ENCODE peak calls at places on chromosomes 4 and X, in nine cellular contexts. One of them, this sample, is unnamed. For H3K9me2, the result is how much of the 10 kb centered on the place peaks cover.

GRCh38 chrX:107445146-107445545 is 4.3 kb upstream of the FRMPD3 start:
- DNase-seq in HCT116: no peak
- DNase-seq in MM.1S: no peak
- DNase-seq in SK-N-SH: no peak
- DNase-seq in GM23338: no peak
- DNase-seq in PC-3: no peak
- DNase-seq in GM23248: no peak
- DNase-seq in PC-9: no peak
- DNase-seq in OCI-LY7: no peak
- DNase-seq in this sample: no peak

GRCh38 chr4:95599777-95600436 is 51.1 kb upstream of the UNC5C start:
- DNase-seq in HCT116: no peak
- DNase-seq in MM.1S: peak
- DNase-seq in SK-N-SH: no peak
- DNase-seq in GM23338: no peak
- DNase-seq in PC-3: no peak
- DNase-seq in GM23248: no peak
- DNase-seq in PC-9: no peak
- DNase-seq in OCI-LY7: no peak
- DNase-seq in this sample: no peak

GRCh38 chr4:25320374-25321172 is 8.0 kb downstream of the ZCCHC4 start:
- DNase-seq in HCT116: no peak
- DNase-seq in MM.1S: no peak
- DNase-seq in SK-N-SH: no peak
- DNase-seq in GM23338: no peak
- DNase-seq in PC-3: peak
- DNase-seq in GM23248: peak
- DNase-seq in PC-9: no peak
- DNase-seq in OCI-LY7: no peak
- DNase-seq in this sample: no peak

GRCh38 chr4:3682236-3683076 is 83.7 kb upstream of the ADRA2C start:
- DNase-seq in HCT116: no peak
- DNase-seq in MM.1S: no peak
- DNase-seq in SK-N-SH: no peak
- DNase-seq in GM23338: no peak
- DNase-seq in PC-3: no peak
- DNase-seq in GM23248: no peak
- DNase-seq in PC-9: no peak
- DNase-seq in OCI-LY7: no peak
- DNase-seq in this sample: no peak

GRCh38 chr4:184732126-184732525 is 1.8 kb downstream of the CENPU start:
- DNase-seq in HCT116: no peak
- DNase-seq in MM.1S: no peak
- DNase-seq in SK-N-SH: no peak
- DNase-seq in GM23338: no peak
- DNase-seq in PC-3: peak
- DNase-seq in GM23248: peak
- DNase-seq in PC-9: peak
- DNase-seq in OCI-LY7: peak
- DNase-seq in this sample: no peak

GRCh38 chrX:131792789-131793462 is 230.2 kb upstream of the STK26 start:
- DNase-seq in HCT116: no peak
- DNase-seq in MM.1S: peak
- DNase-seq in SK-N-SH: peak
- DNase-seq in GM23338: no peak
- DNase-seq in PC-3: peak
- DNase-seq in GM23248: peak
- DNase-seq in PC-9: no peak
- DNase-seq in OCI-LY7: peak
- DNase-seq in this sample: no peak

GRCh38 chr4:88618782-88619485 is 26.7 kb downstream of the HERC3 start:
- DNase-seq in HCT116: no peak
- DNase-seq in MM.1S: no peak
- DNase-seq in SK-N-SH: no peak
- DNase-seq in GM23338: no peak
- DNase-seq in PC-3: no peak
- DNase-seq in GM23248: no peak
- DNase-seq in PC-9: no peak
- DNase-seq in OCI-LY7: no peak
- DNase-seq in this sample: no peak

GRCh38 chr4:128688025-128688721 is 121.3 kb upstream of the JADE1 start:
- DNase-seq in HCT116: no peak
- DNase-seq in MM.1S: no peak
- DNase-seq in SK-N-SH: no peak
- DNase-seq in GM23338: no peak
- DNase-seq in PC-3: no peak
- DNase-seq in GM23248: no peak
- DNase-seq in PC-9: no peak
- DNase-seq in OCI-LY7: no peak
- DNase-seq in this sample: no peak

GRCh38 chr4:138669479-138670165 is 346.0 kb upstream of the NOCT start:
- DNase-seq in HCT116: no peak
- DNase-seq in MM.1S: no peak
- DNase-seq in SK-N-SH: no peak
- DNase-seq in GM23338: no peak
- DNase-seq in PC-3: peak
- DNase-seq in GM23248: peak
- DNase-seq in PC-9: no peak
- DNase-seq in OCI-LY7: no peak
- DNase-seq in this sample: no peak

GRCh38 chrX:12013220-12013619 is 125.1 kb upstream of the FRMPD4 start:
- DNase-seq in HCT116: no peak
- DNase-seq in MM.1S: no peak
- DNase-seq in SK-N-SH: no peak
- DNase-seq in GM23338: no peak
- DNase-seq in PC-3: peak
- DNase-seq in GM23248: peak
- DNase-seq in PC-9: peak
- DNase-seq in OCI-LY7: no peak
- DNase-seq in this sample: no peak

GRCh38 chrX:319579-320125 is 1.1 kb upstream of the GTPBP6 start:
- DNase-seq in HCT116: no peak
- DNase-seq in MM.1S: no peak
- DNase-seq in SK-N-SH: no peak
- DNase-seq in GM23338: no peak
- DNase-seq in PC-3: no peak
- DNase-seq in GM23248: peak
- DNase-seq in PC-9: no peak
- DNase-seq in OCI-LY7: no peak
- DNase-seq in this sample: no peak

GRCh38 chrX:21798677-21799219 is 40.7 kb upstream of the MBTPS2 start:
- DNase-seq in HCT116: peak
- DNase-seq in MM.1S: no peak
- DNase-seq in SK-N-SH: no peak
- DNase-seq in GM23338: no peak
- DNase-seq in PC-3: peak
- DNase-seq in GM23248: peak
- DNase-seq in PC-9: peak
- DNase-seq in OCI-LY7: no peak
- DNase-seq in this sample: peak

GRCh38 chrX:53379747-53380146 is 42.7 kb downstream of the SMC1A start:
- DNase-seq in HCT116: no peak
- DNase-seq in MM.1S: no peak
- DNase-seq in SK-N-SH: no peak
- DNase-seq in GM23338: no peak
- DNase-seq in PC-3: no peak
- DNase-seq in GM23248: no peak
- DNase-seq in PC-9: no peak
- DNase-seq in OCI-LY7: no peak
- DNase-seq in this sample: no peak

GRCh38 chrX:53379008-53379710 is 43.3 kb downstream of the SMC1A start:
- DNase-seq in HCT116: no peak
- DNase-seq in MM.1S: no peak
- DNase-seq in SK-N-SH: no peak
- DNase-seq in GM23338: no peak
- DNase-seq in PC-3: no peak
- DNase-seq in GM23248: no peak
- DNase-seq in PC-9: no peak
- DNase-seq in OCI-LY7: no peak
- DNase-seq in this sample: no peak

DNA sequence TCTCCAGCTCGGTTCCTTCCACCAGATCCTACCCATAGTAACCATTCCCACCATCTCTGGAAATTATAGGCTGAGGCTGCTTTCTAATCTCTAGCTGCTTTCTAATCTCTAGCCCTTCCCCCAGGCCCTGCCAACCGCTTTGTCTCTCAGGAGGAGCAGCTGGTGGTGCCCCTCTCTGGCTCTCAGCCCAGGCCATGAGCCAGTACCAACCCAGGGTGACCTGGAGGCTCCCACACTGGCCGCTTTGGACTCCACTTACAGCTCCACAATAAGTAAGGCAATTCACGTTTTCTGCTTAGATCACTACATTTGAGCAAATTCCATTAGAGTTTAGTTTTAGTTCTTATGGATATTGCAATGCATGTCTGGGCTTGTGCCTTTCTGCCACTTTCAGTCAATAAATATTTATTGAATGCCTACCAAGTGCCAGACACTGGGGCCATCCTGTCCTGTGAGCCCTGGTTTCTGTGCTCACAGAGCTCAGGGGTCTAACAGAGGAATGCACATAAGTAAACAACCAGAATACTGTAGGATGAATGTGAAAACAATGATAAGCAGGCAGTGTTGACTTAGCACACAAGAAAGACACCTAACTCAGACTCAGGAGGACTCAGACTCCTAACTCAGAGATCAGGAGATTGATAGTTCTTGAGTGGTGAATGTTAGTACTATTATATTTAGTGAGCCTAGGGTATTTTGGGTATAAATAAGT is 38.9 kb downstream of the SMC1A start:
- DNase-seq in HCT116: no peak
- DNase-seq in MM.1S: no peak
- DNase-seq in SK-N-SH: no peak
- DNase-seq in GM23338: no peak
- DNase-seq in PC-3: no peak
- DNase-seq in GM23248: no peak
- DNase-seq in PC-9: no peak
- DNase-seq in OCI-LY7: no peak
- DNase-seq in this sample: no peak
- H3K9me2 ChIP-seq in HCT116: under half
- H3K9me2 ChIP-seq in MM.1S: under half
- H3K9me2 ChIP-seq in SK-N-SH: under half
- H3K9me2 ChIP-seq in GM23338: under half
- H3K9me2 ChIP-seq in PC-3: under half
- H3K9me2 ChIP-seq in GM23248: under half
- H3K9me2 ChIP-seq in PC-9: under half
- H3K9me2 ChIP-seq in OCI-LY7: under half
- H3K9me2 ChIP-seq in this sample: under half

DNA sequence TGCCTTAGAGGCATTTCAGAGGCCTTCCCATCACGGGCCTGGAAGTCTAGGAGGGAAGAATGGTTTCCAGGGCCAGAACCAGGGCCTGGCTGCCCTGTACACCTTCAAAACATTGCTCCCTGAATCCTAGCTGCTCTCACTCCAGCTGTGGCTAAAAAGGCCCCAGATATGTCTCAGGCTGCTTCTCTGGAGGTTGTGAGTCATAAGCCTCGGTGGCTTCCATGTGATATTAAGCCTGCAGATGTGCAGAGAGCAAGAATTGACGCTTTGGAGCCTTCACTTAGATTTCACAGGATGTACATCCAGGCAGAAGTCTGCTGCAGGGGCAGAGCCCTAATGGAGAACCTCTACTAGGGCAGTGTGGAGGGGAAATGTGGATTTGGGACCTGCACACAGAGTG is 502.5 kb downstream of the GRXCR1 start:
- DNase-seq in HCT116: no peak
- DNase-seq in MM.1S: no peak
- DNase-seq in SK-N-SH: no peak
- DNase-seq in GM23338: no peak
- DNase-seq in PC-3: no peak
- DNase-seq in GM23248: peak
- DNase-seq in PC-9: no peak
- DNase-seq in OCI-LY7: no peak
- DNase-seq in this sample: no peak
- H3K9me2 ChIP-seq in HCT116: under half
- H3K9me2 ChIP-seq in MM.1S: under half
- H3K9me2 ChIP-seq in SK-N-SH: under half
- H3K9me2 ChIP-seq in GM23338: under half
- H3K9me2 ChIP-seq in PC-3: under half
- H3K9me2 ChIP-seq in GM23248: under half
- H3K9me2 ChIP-seq in PC-9: under half
- H3K9me2 ChIP-seq in OCI-LY7: under half
- H3K9me2 ChIP-seq in this sample: under half

DNA sequence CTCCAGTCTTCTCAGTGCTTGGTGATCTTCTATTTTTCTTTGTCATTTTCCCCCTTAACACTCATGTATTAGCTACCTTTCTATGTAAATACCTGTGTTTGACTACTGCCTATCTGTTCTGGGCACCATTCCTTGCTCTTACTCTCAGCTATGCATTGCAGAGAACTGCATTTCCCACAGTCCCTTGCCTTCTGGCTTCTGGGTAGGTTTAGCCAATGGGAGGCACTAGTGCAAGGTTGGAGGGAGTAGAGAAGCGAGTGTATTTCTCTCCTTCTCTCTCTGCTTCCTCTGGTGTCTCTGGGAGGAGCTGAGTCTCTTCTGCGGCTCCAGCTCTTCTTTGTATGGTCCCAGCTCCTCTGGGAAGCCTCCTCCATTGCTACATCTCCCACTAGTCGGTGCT is 50.5 kb downstream of the CWH43 start:
- DNase-seq in HCT116: no peak
- DNase-seq in MM.1S: no peak
- DNase-seq in SK-N-SH: no peak
- DNase-seq in GM23338: no peak
- DNase-seq in PC-3: no peak
- DNase-seq in GM23248: no peak
- DNase-seq in PC-9: no peak
- DNase-seq in OCI-LY7: no peak
- DNase-seq in this sample: no peak
- H3K9me2 ChIP-seq in HCT116: under half
- H3K9me2 ChIP-seq in MM.1S: under half
- H3K9me2 ChIP-seq in SK-N-SH: under half
- H3K9me2 ChIP-seq in GM23338: under half
- H3K9me2 ChIP-seq in PC-3: under half
- H3K9me2 ChIP-seq in GM23248: under half
- H3K9me2 ChIP-seq in PC-9: under half
- H3K9me2 ChIP-seq in OCI-LY7: under half
- H3K9me2 ChIP-seq in this sample: under half

DNA sequence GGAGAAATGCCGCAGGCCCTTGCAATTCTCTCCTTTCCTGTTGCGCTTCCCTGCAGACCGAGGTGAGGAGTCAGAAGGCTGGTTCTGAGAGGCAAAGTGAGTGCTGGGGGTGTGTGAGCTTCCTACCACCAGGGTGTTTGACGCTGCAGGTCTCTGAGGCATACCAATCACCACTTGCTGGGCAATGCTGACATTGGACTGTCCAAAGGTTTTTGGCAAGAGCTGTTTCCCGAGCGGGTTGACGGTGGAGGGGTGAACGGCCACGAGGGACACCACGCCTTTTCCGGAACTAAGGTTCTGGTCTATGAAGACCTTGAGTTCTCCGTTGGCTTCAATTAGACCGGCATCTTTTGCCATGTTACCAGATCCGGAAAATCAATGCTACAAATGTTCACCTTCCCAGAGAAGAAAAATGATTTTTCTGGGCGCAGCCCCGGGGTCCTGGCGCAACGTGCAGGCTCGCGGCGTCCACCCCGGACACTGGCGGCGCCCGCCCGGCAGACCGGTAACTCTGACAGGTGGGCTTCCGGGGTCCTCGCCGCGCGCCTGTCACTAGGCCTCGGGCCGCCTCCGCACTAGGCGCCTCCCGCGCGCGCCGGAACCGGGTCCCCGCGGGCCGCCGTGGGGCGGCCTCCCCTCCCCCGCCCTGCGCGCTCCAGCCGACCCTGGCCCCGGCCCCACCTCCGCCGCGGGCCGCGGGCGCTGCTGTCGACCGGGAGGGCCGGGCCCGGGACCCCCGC is 44.9 kb upstream of the FAM47C start:
- DNase-seq in HCT116: no peak
- DNase-seq in MM.1S: no peak
- DNase-seq in SK-N-SH: no peak
- DNase-seq in GM23338: peak
- DNase-seq in PC-3: no peak
- DNase-seq in GM23248: no peak
- DNase-seq in PC-9: no peak
- DNase-seq in OCI-LY7: no peak
- DNase-seq in this sample: no peak
- H3K9me2 ChIP-seq in HCT116: under half
- H3K9me2 ChIP-seq in MM.1S: under half
- H3K9me2 ChIP-seq in SK-N-SH: under half
- H3K9me2 ChIP-seq in GM23338: under half
- H3K9me2 ChIP-seq in PC-3: under half
- H3K9me2 ChIP-seq in GM23248: under half
- H3K9me2 ChIP-seq in PC-9: under half
- H3K9me2 ChIP-seq in OCI-LY7: under half
- H3K9me2 ChIP-seq in this sample: under half

This sample was measured in hepatocyte.